ENCODE peak calls at places on chromosomes 12 and 14, in seven cellular contexts. One of them, this sample, is unnamed.

GRCh38 chr14:91387135-91387849 is 30.3 kb downstream of the CCDC88C start:
- DNase-seq in GM23248: no peak
- DNase-seq in fibroblast of mammary gland: peak
- DNase-seq in fibroblast of lung: peak
- DNase-seq in IMR-90: peak
- DNase-seq in CD8-positive, alpha-beta T cell: no peak
- DNase-seq in ascending aorta: no peak
- DNase-seq in this sample: no peak

GRCh38 chr12:13896063-13896626 is 85.3 kb downstream of the GRIN2B start:
- DNase-seq in IMR-90: no peak
- DNase-seq in ascending aorta: no peak
- DNase-seq in fibroblast of mammary gland: no peak
- DNase-seq in fibroblast of lung: no peak
- DNase-seq in GM23248: no peak
- DNase-seq in CD8-positive, alpha-beta T cell: no peak
- DNase-seq in this sample: no peak

GRCh38 chr12:52004042-52004648 is 2.6 kb upstream of the TAMALIN start:
- DNase-seq in ascending aorta: no peak
- DNase-seq in GM23248: peak
- DNase-seq in fibroblast of lung: peak
- DNase-seq in CD8-positive, alpha-beta T cell: no peak
- DNase-seq in fibroblast of mammary gland: peak
- DNase-seq in IMR-90: peak
- DNase-seq in this sample: no peak

GRCh38 chr14:59283380-59283779 is 94.9 kb downstream of the DAAM1 start:
- DNase-seq in CD8-positive, alpha-beta T cell: no peak
- DNase-seq in GM23248: peak
- DNase-seq in ascending aorta: no peak
- DNase-seq in fibroblast of mammary gland: peak
- DNase-seq in fibroblast of lung: peak
- DNase-seq in IMR-90: peak
- DNase-seq in this sample: no peak

GRCh38 chr12:25781223-25781622 is 177.3 kb upstream of the RASSF8 start:
- DNase-seq in IMR-90: no peak
- DNase-seq in CD8-positive, alpha-beta T cell: no peak
- DNase-seq in ascending aorta: no peak
- DNase-seq in fibroblast of lung: no peak
- DNase-seq in GM23248: no peak
- DNase-seq in fibroblast of mammary gland: no peak
- DNase-seq in this sample: no peak

GRCh38 chr14:64401923-64402322 is 13.8 kb downstream of the MTHFD1 start:
- DNase-seq in IMR-90: no peak
- DNase-seq in fibroblast of lung: no peak
- DNase-seq in GM23248: no peak
- DNase-seq in ascending aorta: no peak
- DNase-seq in CD8-positive, alpha-beta T cell: no peak
- DNase-seq in fibroblast of mammary gland: no peak
- DNase-seq in this sample: no peak

GRCh38 chr12:101928556-101928955 is 51.2 kb downstream of the DRAM1 start:
- DNase-seq in CD8-positive, alpha-beta T cell: no peak
- DNase-seq in GM23248: no peak
- DNase-seq in IMR-90: no peak
- DNase-seq in fibroblast of mammary gland: no peak
- DNase-seq in ascending aorta: no peak
- DNase-seq in fibroblast of lung: no peak
- DNase-seq in this sample: no peak

GRCh38 chr12:132284071-132284492 is 45.3 kb downstream of the GALNT9 start:
- DNase-seq in ascending aorta: no peak
- DNase-seq in CD8-positive, alpha-beta T cell: no peak
- DNase-seq in fibroblast of lung: peak
- DNase-seq in IMR-90: peak
- DNase-seq in GM23248: peak
- DNase-seq in fibroblast of mammary gland: peak
- DNase-seq in this sample: no peak

GRCh38 chr12:117404203-117404853 is 42.9 kb upstream of the NOS1 start:
- DNase-seq in IMR-90: no peak
- DNase-seq in GM23248: no peak
- DNase-seq in fibroblast of lung: no peak
- DNase-seq in ascending aorta: no peak
- DNase-seq in fibroblast of mammary gland: no peak
- DNase-seq in CD8-positive, alpha-beta T cell: no peak
- DNase-seq in this sample: no peak

GRCh38 chr14:93706360-93706955 is 81.8 kb downstream of the PRIMA1 start:
- DNase-seq in fibroblast of lung: no peak
- DNase-seq in GM23248: no peak
- DNase-seq in IMR-90: no peak
- DNase-seq in ascending aorta: no peak
- DNase-seq in fibroblast of mammary gland: no peak
- DNase-seq in CD8-positive, alpha-beta T cell: no peak
- DNase-seq in this sample: no peak

GRCh38 chr14:85533821-85534271 is 3.9 kb downstream of the FLRT2 start:
- DNase-seq in ascending aorta: no peak
- DNase-seq in IMR-90: peak
- DNase-seq in CD8-positive, alpha-beta T cell: no peak
- DNase-seq in GM23248: peak
- DNase-seq in fibroblast of lung: peak
- DNase-seq in fibroblast of mammary gland: peak
- DNase-seq in this sample: no peak

GRCh38 chr14:105139831-105140239 is 28.7 kb downstream of the JAG2 start:
- DNase-seq in fibroblast of mammary gland: no peak
- DNase-seq in ascending aorta: no peak
- DNase-seq in CD8-positive, alpha-beta T cell: no peak
- DNase-seq in GM23248: no peak
- DNase-seq in fibroblast of lung: no peak
- DNase-seq in IMR-90: no peak
- DNase-seq in this sample: no peak

GRCh38 chr12:102302553-102302952 is 104.9 kb upstream of the PMCH start:
- DNase-seq in IMR-90: no peak
- DNase-seq in fibroblast of mammary gland: peak
- DNase-seq in fibroblast of lung: no peak
- DNase-seq in CD8-positive, alpha-beta T cell: no peak
- DNase-seq in GM23248: peak
- DNase-seq in ascending aorta: no peak
- DNase-seq in this sample: no peak

GRCh38 chr12:117063162-117063911 is 35.9 kb downstream of the TESC start:
- DNase-seq in CD8-positive, alpha-beta T cell: peak
- DNase-seq in IMR-90: no peak
- DNase-seq in fibroblast of lung: no peak
- DNase-seq in fibroblast of mammary gland: no peak
- DNase-seq in GM23248: no peak
- DNase-seq in ascending aorta: no peak
- DNase-seq in this sample: peak

GRCh38 chr12:45981075-45981837 is 9.1 kb downstream of the SCAF11 start:
- DNase-seq in fibroblast of lung: no peak
- DNase-seq in GM23248: peak
- DNase-seq in fibroblast of mammary gland: peak
- DNase-seq in CD8-positive, alpha-beta T cell: no peak
- DNase-seq in ascending aorta: no peak
- DNase-seq in IMR-90: no peak
- DNase-seq in this sample: no peak

DNA sequence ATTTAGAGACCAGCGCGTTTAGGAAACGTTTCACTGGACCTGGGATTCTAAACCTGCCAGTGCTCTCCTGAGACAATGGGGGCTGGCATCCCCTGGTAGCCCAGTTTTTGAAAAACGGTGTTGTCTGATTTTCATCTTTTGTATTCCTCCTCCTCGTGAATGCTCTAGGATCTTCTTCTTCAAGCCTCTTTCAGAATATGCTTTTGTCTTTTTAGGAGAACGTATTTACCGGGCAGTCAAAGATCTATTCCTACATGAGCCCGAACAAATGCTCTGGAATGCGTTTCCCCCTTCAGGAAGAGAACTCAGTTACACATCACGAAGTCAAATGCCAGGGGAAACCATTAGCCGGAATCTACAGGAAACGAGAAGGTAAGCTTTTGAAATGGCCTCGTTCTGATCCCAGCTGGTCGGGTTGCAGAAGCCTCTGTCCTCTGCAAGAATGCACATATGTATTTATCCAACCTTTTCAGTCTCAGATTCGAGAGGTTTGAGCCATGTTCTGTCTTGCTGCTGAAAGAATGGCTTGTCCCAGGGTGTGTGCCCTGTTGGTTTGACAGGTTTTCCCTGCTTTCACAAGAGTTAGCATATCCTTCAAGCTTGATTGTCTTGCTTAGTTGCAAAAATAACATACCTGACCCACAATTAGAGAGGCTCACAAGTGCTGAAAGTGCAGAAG is 6.6 kb downstream of the KMT5A start:
- DNase-seq in IMR-90: no peak
- DNase-seq in fibroblast of lung: no peak
- DNase-seq in fibroblast of mammary gland: no peak
- DNase-seq in CD8-positive, alpha-beta T cell: no peak
- DNase-seq in ascending aorta: no peak
- DNase-seq in GM23248: peak
- DNase-seq in this sample: no peak
- H3K4me3 ChIP-seq in IMR-90: peak
- H3K4me3 ChIP-seq in fibroblast of lung: peak
- H3K4me3 ChIP-seq in fibroblast of mammary gland: peak
- H3K4me3 ChIP-seq in CD8-positive, alpha-beta T cell: no peak
- H3K4me3 ChIP-seq in ascending aorta: peak
- H3K4me3 ChIP-seq in GM23248: peak
- H3K4me3 ChIP-seq in this sample: peak

GRCh38 chr12:56677680-56678079 is 10.4 kb downstream of the PTGES3 start:
- DNase-seq in fibroblast of lung: no peak
- DNase-seq in CD8-positive, alpha-beta T cell: no peak
- DNase-seq in ascending aorta: no peak
- DNase-seq in GM23248: no peak
- DNase-seq in fibroblast of mammary gland: no peak
- DNase-seq in IMR-90: no peak
- DNase-seq in this sample: no peak

GRCh38 chr12:56679834-56680575 is 8.1 kb downstream of the PTGES3 start:
- DNase-seq in fibroblast of lung: no peak
- DNase-seq in GM23248: no peak
- DNase-seq in fibroblast of mammary gland: no peak
- DNase-seq in IMR-90: no peak
- DNase-seq in CD8-positive, alpha-beta T cell: no peak
- DNase-seq in ascending aorta: no peak
- DNase-seq in this sample: no peak

GRCh38 chr12:56684745-56685369 is 3.2 kb downstream of the PTGES3 start:
- DNase-seq in ascending aorta: no peak
- DNase-seq in GM23248: peak
- DNase-seq in fibroblast of lung: no peak
- DNase-seq in CD8-positive, alpha-beta T cell: no peak
- DNase-seq in fibroblast of mammary gland: no peak
- DNase-seq in IMR-90: no peak
- DNase-seq in this sample: no peak

GRCh38 chr12:56678852-56679251 is 9.2 kb downstream of the PTGES3 start:
- DNase-seq in IMR-90: no peak
- DNase-seq in fibroblast of lung: no peak
- DNase-seq in fibroblast of mammary gland: no peak
- DNase-seq in GM23248: no peak
- DNase-seq in CD8-positive, alpha-beta T cell: no peak
- DNase-seq in ascending aorta: no peak
- DNase-seq in this sample: no peak

GRCh38 chr12:56682323-56682722 is 5.8 kb downstream of the PTGES3 start:
- DNase-seq in IMR-90: no peak
- DNase-seq in fibroblast of mammary gland: no peak
- DNase-seq in CD8-positive, alpha-beta T cell: no peak
- DNase-seq in ascending aorta: no peak
- DNase-seq in GM23248: no peak
- DNase-seq in fibroblast of lung: no peak
- DNase-seq in this sample: no peak
- H3K4me3 ChIP-seq in IMR-90: no peak
- H3K4me3 ChIP-seq in fibroblast of mammary gland: no peak
- H3K4me3 ChIP-seq in CD8-positive, alpha-beta T cell: no peak
- H3K4me3 ChIP-seq in ascending aorta: no peak
- H3K4me3 ChIP-seq in GM23248: no peak
- H3K4me3 ChIP-seq in fibroblast of lung: no peak
- H3K4me3 ChIP-seq in this sample: no peak

GRCh38 chr14:89308232-89308959 is 108.6 kb downstream of the FOXN3 start:
- DNase-seq in GM23248: peak
- DNase-seq in ascending aorta: no peak
- DNase-seq in fibroblast of lung: peak
- DNase-seq in IMR-90: peak
- DNase-seq in CD8-positive, alpha-beta T cell: no peak
- DNase-seq in fibroblast of mammary gland: peak
- DNase-seq in this sample: no peak

GRCh38 chr14:89307409-89307808 is 109.6 kb downstream of the FOXN3 start:
- DNase-seq in fibroblast of mammary gland: no peak
- DNase-seq in GM23248: no peak
- DNase-seq in IMR-90: no peak
- DNase-seq in ascending aorta: no peak
- DNase-seq in CD8-positive, alpha-beta T cell: no peak
- DNase-seq in fibroblast of lung: no peak
- DNase-seq in this sample: no peak

GRCh38 chr14:89303452-89304435 is 113.3 kb downstream of the FOXN3 start:
- DNase-seq in IMR-90: peak
- DNase-seq in GM23248: peak
- DNase-seq in ascending aorta: peak
- DNase-seq in fibroblast of lung: peak
- DNase-seq in CD8-positive, alpha-beta T cell: no peak
- DNase-seq in fibroblast of mammary gland: peak
- DNase-seq in this sample: no peak

GRCh38 chr14:89302396-89302950 is 114.6 kb downstream of the FOXN3 start:
- DNase-seq in fibroblast of lung: no peak
- DNase-seq in GM23248: no peak
- DNase-seq in fibroblast of mammary gland: no peak
- DNase-seq in CD8-positive, alpha-beta T cell: no peak
- DNase-seq in ascending aorta: no peak
- DNase-seq in IMR-90: no peak
- DNase-seq in this sample: no peak

GRCh38 chr14:89304972-89305703 is 111.9 kb downstream of the FOXN3 start:
- DNase-seq in fibroblast of mammary gland: peak
- DNase-seq in CD8-positive, alpha-beta T cell: no peak
- DNase-seq in GM23248: peak
- DNase-seq in fibroblast of lung: peak
- DNase-seq in ascending aorta: no peak
- DNase-seq in IMR-90: peak
- DNase-seq in this sample: no peak
- H3K4me3 ChIP-seq in fibroblast of mammary gland: no peak
- H3K4me3 ChIP-seq in CD8-positive, alpha-beta T cell: no peak
- H3K4me3 ChIP-seq in GM23248: peak
- H3K4me3 ChIP-seq in fibroblast of lung: no peak
- H3K4me3 ChIP-seq in ascending aorta: peak
- H3K4me3 ChIP-seq in IMR-90: no peak
- H3K4me3 ChIP-seq in this sample: no peak

DNA sequence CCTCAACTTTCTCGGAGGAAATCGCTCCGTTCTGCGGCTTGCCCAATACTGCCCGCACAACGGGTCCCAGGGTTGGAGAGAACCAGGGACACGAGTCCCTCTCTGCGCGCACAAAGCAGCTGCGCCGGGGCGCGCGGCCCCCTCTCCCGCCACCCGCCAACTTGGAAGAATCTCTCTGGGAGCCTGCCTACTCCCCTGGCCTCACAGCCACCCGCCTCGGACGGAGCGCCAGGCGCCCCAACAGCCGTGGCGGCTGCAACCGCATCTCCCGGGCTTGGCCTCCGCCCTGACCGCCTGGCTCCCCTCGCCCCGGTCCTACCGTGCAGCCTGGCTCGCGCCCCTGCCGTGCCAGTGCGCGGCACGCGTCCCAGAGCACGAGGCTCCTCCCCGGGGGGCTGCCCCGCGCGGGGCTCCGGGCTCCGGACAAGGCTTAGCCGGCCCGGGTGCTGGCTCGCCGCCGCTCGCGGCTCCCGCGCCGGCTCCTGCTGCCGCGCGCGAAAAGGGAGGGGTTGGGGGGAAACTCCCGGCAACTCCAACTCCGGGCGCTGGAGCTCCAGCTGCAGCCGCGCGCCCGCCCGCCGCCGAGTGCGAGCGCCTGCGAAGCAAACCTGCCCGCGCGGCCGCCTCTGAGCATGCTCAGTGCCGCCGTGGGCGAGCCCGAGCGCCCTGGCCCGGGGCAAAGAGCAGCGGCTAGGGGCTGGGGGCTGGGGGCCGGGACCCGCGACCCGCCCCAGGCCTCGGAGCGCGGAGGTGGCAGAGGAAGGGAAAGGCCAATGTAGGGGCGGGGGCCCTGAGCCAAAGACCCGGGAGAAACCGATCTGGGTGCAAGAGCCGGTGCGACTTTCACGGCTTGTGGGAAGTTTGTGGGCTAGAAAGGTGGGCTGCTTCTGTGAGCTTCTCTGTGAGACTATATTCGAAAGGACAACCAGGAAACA is at the start of gene STXBP6:
- DNase-seq in CD8-positive, alpha-beta T cell: no peak
- DNase-seq in GM23248: peak
- DNase-seq in IMR-90: peak
- DNase-seq in ascending aorta: no peak
- DNase-seq in fibroblast of lung: peak
- DNase-seq in fibroblast of mammary gland: peak
- DNase-seq in this sample: no peak
- H3K4me3 ChIP-seq in CD8-positive, alpha-beta T cell: no peak
- H3K4me3 ChIP-seq in GM23248: peak
- H3K4me3 ChIP-seq in IMR-90: peak
- H3K4me3 ChIP-seq in ascending aorta: peak
- H3K4me3 ChIP-seq in fibroblast of lung: peak
- H3K4me3 ChIP-seq in fibroblast of mammary gland: peak
- H3K4me3 ChIP-seq in this sample: no peak